ENCODE peak calls at places on chromosomes 1 and 21, in seven cellular contexts. Z is CD8-positive, alpha-beta memory T cell; Q is Caco-2; J is adrenal gland; G is left ventricle myocardium inferior; I is upper lobe of right lung; R is HAP-1. B is an unnamed sample. For H3K9me3, the result is how much of the 10 kb centered on the place peaks cover.

GRCh38 chr1:13730301-13730700 is 30.3 kb downstream of the PRDM2 start:
- DNase-seq in Z (no peak), Q (no peak), J (no peak), G (no peak), I (no peak), R (no peak), B (no peak)

GRCh38 chr1:40665335-40666171 is at the start of gene RIMS3:
- DNase-seq in Z (peak), Q (peak), J (peak), G (peak), I (peak), R (peak), B (peak)

GRCh38 chr1:41695118-41695517 is 210.6 kb upstream of the EDN2 start:
- DNase-seq in Z (no peak), Q (no peak), J (peak), G (peak), I (peak), R (no peak), B (no peak)

GRCh38 chr1:1000357-1001056 is 610 bp upstream of the HES4 start:
- DNase-seq in Z (peak), Q (peak), J (peak), G (peak), I (peak), R (peak), B (peak)

GRCh38 chr21:45164124-45164511 is 89.7 kb downstream of the ADARB1 start:
- DNase-seq in Z (no peak), Q (no peak), J (no peak), G (no peak), I (no peak), R (no peak), B (no peak)

GRCh38 chr1:93061895-93062792 is 16.9 kb upstream of the MTF2 start:
- DNase-seq in Z (peak), Q (peak), J (no peak), G (no peak), I (no peak), R (peak), B (peak)

GRCh38 chr1:43776043-43776761 is 68.9 kb downstream of the ST3GAL3 start:
- DNase-seq in Z (no peak), Q (no peak), J (no peak), G (no peak), I (no peak), R (no peak), B (no peak)

GRCh38 chr1:37685722-37686121 is 6.6 kb upstream of the CDCA8 start:
- DNase-seq in Z (no peak), Q (no peak), J (no peak), G (no peak), I (no peak), R (no peak), B (no peak)

GRCh38 chr1:208475951-208476824 is 232.0 kb upstream of the PLXNA2 start:
- DNase-seq in Z (no peak), Q (no peak), J (no peak), G (no peak), I (no peak), R (no peak), B (no peak)

GRCh38 chr21:26120833-26121232 is 49.7 kb downstream of the APP start:
- DNase-seq in Z (no peak), Q (no peak), J (no peak), G (no peak), I (no peak), R (peak), B (no peak)

GRCh38 chr1:190168116-190168515 is 309.5 kb downstream of the BRINP3 start:
- DNase-seq in Z (no peak), Q (no peak), J (no peak), G (no peak), I (no peak), R (no peak), B (no peak)

GRCh38 chr1:47436979-47437517 is 796 bp upstream of the FOXD2 start:
- DNase-seq in Z (no peak), Q (no peak), J (no peak), G (no peak), I (no peak), R (peak), B (no peak)

GRCh38 chr1:147723691-147724323 is 36.6 kb downstream of the GJA5 start:
- DNase-seq in Z (no peak), Q (peak), J (peak), G (peak), I (peak), R (peak), B (peak)

GRCh38 chr1:184930232-184930631 is 44.1 kb downstream of the NIBAN1 start:
- DNase-seq in Z (no peak), Q (no peak), J (no peak), G (no peak), I (no peak), R (no peak), B (no peak)

GRCh38 chr1:207997486-207998268 is 86.8 kb upstream of the CD34 start:
- DNase-seq in Z (peak), Q (peak), J (peak), G (peak), I (peak), R (peak), B (peak)

GRCh38 chr1:32536117-32536516 is 3.1 kb upstream of the ZBTB8A start:
- DNase-seq in Z (no peak), Q (no peak), J (no peak), G (no peak), I (no peak), R (no peak), B (no peak)

GRCh38 chr1:204438628-204439027 is 27.0 kb upstream of the PPP1R15B start:
- DNase-seq in Z (no peak), Q (no peak), J (peak), G (no peak), I (no peak), R (no peak), B (no peak)

GRCh38 chr1:185305419-185305818 is 11.6 kb downstream of the IVNS1ABP start:
- DNase-seq in Z (no peak), Q (no peak), J (no peak), G (no peak), I (no peak), R (no peak), B (no peak)

GRCh38 chr1:53134961-53135734 is 7.3 kb downstream of the SLC1A7 start:
- DNase-seq in Z (no peak), Q (no peak), J (peak), G (no peak), I (no peak), R (no peak), B (no peak)

GRCh38 chr21:40902299-40902698 is 55.3 kb upstream of the DSCAM start:
- DNase-seq in Z (no peak), Q (no peak), J (no peak), G (no peak), I (no peak), R (no peak), B (no peak)

GRCh38 chr21:23026878-23027277 is 2028.7 kb downstream of the NCAM2 start:
- DNase-seq in Z (no peak), Q (no peak), J (no peak), G (no peak), I (no peak), R (no peak), B (no peak)

GRCh38 chr1:115411388-115412063 is 73.5 kb upstream of the NGF start:
- DNase-seq in Z (no peak), Q (no peak), J (no peak), G (no peak), I (no peak), R (no peak), B (no peak)

GRCh38 chr1:8202182-8202905 is 115.6 kb upstream of the SLC45A1 start:
- DNase-seq in Z (no peak), Q (peak), J (peak), G (peak), I (peak), R (no peak), B (peak)

GRCh38 chr1:236907205-236907604 is 97.0 kb downstream of the MT1HL1 start:
- DNase-seq in Z (no peak), Q (no peak), J (no peak), G (no peak), I (no peak), R (no peak), B (no peak)

GRCh38 chr1:207009182-207009850 is 23.2 kb downstream of the C1orf116 start:
- DNase-seq in Z (no peak), Q (no peak), J (no peak), G (no peak), I (no peak), R (no peak), B (no peak)

GRCh38 chr21:41677671-41678015 is 89.2 kb downstream of the RIPK4 start:
- DNase-seq in Z (no peak), Q (no peak), J (no peak), G (no peak), I (peak), R (no peak), B (no peak)

GRCh38 chr1:183019860-183020259 is 3.4 kb upstream of the LAMC1 start:
- DNase-seq in Z (no peak), Q (no peak), J (no peak), G (no peak), I (no peak), R (no peak), B (peak)

GRCh38 chr1:67192902-67193301 is 26.6 kb downstream of the IL23R start:
- DNase-seq in Z (no peak), Q (no peak), J (no peak), G (no peak), I (no peak), R (no peak), B (no peak)

GRCh38 chr21:34687065-34687464 is 18.3 kb downstream of the CLIC6 start:
- DNase-seq in Z (no peak), Q (no peak), J (no peak), G (no peak), I (no peak), R (no peak), B (no peak)

GRCh38 chr1:78090734-78091133 is 45.0 kb downstream of the GIPC2 start:
- DNase-seq in Z (no peak), Q (no peak), J (no peak), G (no peak), I (no peak), R (no peak), B (no peak)

GRCh38 chr1:78091215-78091813 is 45.5 kb downstream of the GIPC2 start:
- DNase-seq in Z (no peak), Q (no peak), J (no peak), G (no peak), I (no peak), R (no peak), B (no peak)

GRCh38 chr1:78095618-78096416 is 50.1 kb downstream of the GIPC2 start:
- DNase-seq in Z (no peak), Q (no peak), J (no peak), G (no peak), I (no peak), R (no peak), B (no peak)

GRCh38 chr1:78091886-78092285 is 46.1 kb downstream of the GIPC2 start:
- DNase-seq in Z (no peak), Q (no peak), J (no peak), G (no peak), I (no peak), R (no peak), B (no peak)

GRCh38 chr1:78092686-78093085 is 46.9 kb downstream of the GIPC2 start:
- DNase-seq in Z (no peak), Q (no peak), J (no peak), G (no peak), I (no peak), R (no peak), B (no peak)
- H3K9me3 ChIP-seq in Z (under half), Q (under half), J (under half), G (under half), I (under half), R (under half), B (under half)

DNA sequence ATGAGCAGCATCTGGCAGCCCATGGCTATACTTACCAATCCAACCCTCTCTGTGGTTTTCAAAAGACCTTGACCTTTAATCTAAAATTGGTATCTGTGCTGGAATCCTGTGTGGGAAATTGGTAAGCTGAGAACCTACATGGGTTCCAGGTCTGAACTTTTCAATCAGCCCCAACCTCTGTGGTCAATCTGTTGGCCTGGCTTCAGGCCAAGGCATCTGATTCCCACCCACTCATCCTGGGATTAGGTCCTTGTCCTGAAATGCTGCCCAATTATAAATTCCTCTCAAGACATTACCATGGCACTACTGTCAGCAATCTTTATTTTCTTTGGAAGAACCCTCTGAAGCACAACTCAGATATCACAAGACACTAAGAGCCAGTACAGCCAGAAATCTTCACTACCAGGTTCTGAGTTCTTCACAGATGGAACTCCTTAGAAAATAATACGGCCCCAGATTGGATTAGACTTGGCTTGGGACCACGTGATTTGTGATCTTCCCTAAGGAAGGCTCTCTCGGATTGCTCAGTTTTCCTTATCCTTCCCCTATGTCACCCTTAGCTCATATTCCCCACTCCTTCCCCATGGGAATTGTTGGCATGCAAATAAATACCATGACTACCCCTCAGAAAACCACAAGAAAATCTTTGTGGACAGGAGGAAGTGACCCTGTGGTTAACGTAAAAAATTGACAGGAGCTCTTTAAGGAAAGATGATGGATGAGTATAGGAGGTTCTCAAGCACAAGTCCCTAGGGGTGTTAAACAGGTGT is 207.9 kb upstream of the ST6GALNAC5 start:
- DNase-seq in Z (no peak), Q (no peak), J (no peak), G (no peak), I (no peak), R (no peak), B (no peak)
- H3K4me3 ChIP-seq in Z (no peak), Q (no peak), J (no peak), G (no peak), I (no peak), R (no peak), B (no peak)

GRCh38 chr1:79005945-79006344 is 585 bp downstream of the ADGRL4 start:
- DNase-seq in Z (no peak), Q (no peak), J (no peak), G (no peak), I (no peak), R (no peak), B (no peak)

GRCh38 chr1:79004916-79005315 is 1.6 kb downstream of the ADGRL4 start:
- DNase-seq in Z (no peak), Q (no peak), J (no peak), G (no peak), I (no peak), R (no peak), B (no peak)

GRCh38 chr1:79012500-79012899 is 6.0 kb upstream of the ADGRL4 start:
- DNase-seq in Z (no peak), Q (no peak), J (no peak), G (no peak), I (no peak), R (no peak), B (no peak)

GRCh38 chr1:79010589-79010988 is 4.1 kb upstream of the ADGRL4 start:
- DNase-seq in Z (no peak), Q (no peak), J (no peak), G (no peak), I (no peak), R (no peak), B (no peak)

DNA sequence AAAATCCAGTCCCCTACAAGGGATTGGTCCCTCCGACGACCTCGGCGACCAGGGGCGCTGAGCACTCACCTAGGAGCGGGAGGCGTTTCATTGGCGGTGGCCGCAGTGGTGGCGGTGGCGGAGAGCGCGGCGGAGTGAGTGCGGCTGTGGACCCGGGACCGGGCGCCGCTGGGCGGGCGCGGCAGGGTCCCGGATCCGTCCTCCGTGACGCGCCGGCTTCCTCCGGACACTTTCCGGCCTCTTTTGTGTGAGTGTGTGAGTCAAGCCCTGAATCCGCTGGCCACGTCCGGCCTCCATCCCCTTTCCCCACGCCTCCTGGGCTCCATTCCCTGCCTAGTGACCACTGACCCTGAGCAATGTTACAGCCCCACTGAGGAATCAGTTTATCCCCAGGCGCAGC is at the start of gene ADGRL4:
- DNase-seq in Z (no peak), Q (no peak), J (peak), G (peak), I (peak), R (no peak), B (peak)
- H3K9me3 ChIP-seq in Z (under half), Q (under half), J (under half), G (under half), I (under half), R (under half), B (under half)

GRCh38 chr1:218674280-218674773 is 329.2 kb downstream of the TGFB2 start:
- DNase-seq in Z (no peak), Q (peak), J (peak), G (peak), I (peak), R (peak), B (no peak)
- H3K4me3 ChIP-seq in Z (no peak), Q (no peak), J (no peak), G (peak), I (no peak), R (no peak), B (no peak)

GRCh38 chr1:244576259-244576892 is 76.5 kb upstream of the DESI2 start:
- DNase-seq in Z (no peak), Q (no peak), J (no peak), G (no peak), I (no peak), R (no peak), B (no peak)
- H3K9me3 ChIP-seq in Z (under half), Q (under half), J (under half), G (half or more), I (under half), R (under half), B (under half)